ENCODE peak calls at places on chromosomes 6 and 20, in five cellular contexts. M, C, W, E and S are unnamed samples.

GRCh38 chr6:150747155-150747554 is 118.3 kb upstream of the MTHFD1L start:
- DNase-seq in M (no peak), E (no peak), C (no peak), W (no peak), S (no peak)

GRCh38 chr6:36940027-36940426 is 14.5 kb upstream of the PI16 start:
- DNase-seq in M (no peak), W (no peak), C (no peak), E (no peak), S (no peak)

GRCh38 chr6:161254126-161254753 is 19.6 kb downstream of the AGPAT4 start:
- DNase-seq in W (no peak), C (no peak), M (no peak), E (no peak), S (no peak)

GRCh38 chr6:121285041-121285440 is 49.2 kb downstream of the TBC1D32 start:
- DNase-seq in M (no peak), C (no peak), E (no peak), W (no peak), S (no peak)

GRCh38 chr20:22373164-22373895 is 211.0 kb downstream of the FOXA2 start:
- DNase-seq in M (no peak), E (no peak), W (no peak), C (no peak), S (no peak)

GRCh38 chr6:169289671-169290408 is 36.2 kb upstream of the THBS2 start:
- DNase-seq in C (no peak), M (no peak), W (no peak), E (peak; percentile 60), S (no peak)

GRCh38 chr6:113995632-113996031 is 24.7 kb upstream of the HDAC2 start:
- DNase-seq in E (peak; percentile 79), W (peak; percentile 84), C (peak; percentile 31), M (no peak), S (no peak)

GRCh38 chr6:45801471-45802289 is 214.0 kb downstream of the CLIC5 start:
- DNase-seq in M (no peak), E (no peak), C (no peak), W (no peak), S (no peak)

GRCh38 chr6:78995346-78995745 is 82.7 kb downstream of the PHIP start:
- DNase-seq in E (no peak), M (no peak), W (no peak), C (no peak), S (no peak)

GRCh38 chr6:75855047-75855446 is 106.0 kb downstream of the MYO6 start:
- DNase-seq in M (no peak), E (no peak), W (no peak), C (no peak), S (no peak)

GRCh38 chr6:143368426-143368825 is 82.1 kb downstream of the ADAT2 start:
- DNase-seq in M (no peak), W (no peak), C (no peak), E (no peak), S (no peak)

GRCh38 chr6:38262041-38262440 is 377.7 kb downstream of the BTBD9 start:
- DNase-seq in E (no peak), M (no peak), C (no peak), W (no peak), S (no peak)

GRCh38 chr20:4951299-4951698 is 50.0 kb downstream of the SLC23A2 start:
- DNase-seq in M (no peak), W (peak; percentile 52), C (no peak), E (peak; percentile 31), S (no peak)

GRCh38 chr20:61049684-61050083 is 202.4 kb upstream of the CDH4 start:
- DNase-seq in M (no peak), C (no peak), E (no peak), W (no peak), S (no peak)

GRCh38 chr6:125421853-125422252 is 120.1 kb upstream of the HDDC2 start:
- DNase-seq in W (no peak), C (no peak), E (peak; percentile 54), M (no peak), S (no peak)

GRCh38 chr6:100664274-100665040 is 199.7 kb upstream of the SIM1 start:
- DNase-seq in C (no peak), W (no peak), M (no peak), E (no peak), S (no peak)

GRCh38 chr6:151721141-151721540 is 86.3 kb upstream of the ESR1 start:
- DNase-seq in M (no peak), C (no peak), W (no peak), E (no peak), S (no peak)

GRCh38 chr6:36491378-36491965 is 48.7 kb downstream of the KCTD20 start:
- DNase-seq in M (no peak), E (no peak), C (no peak), W (no peak), S (no peak)

GRCh38 chr6:106060167-106060566 is 26.0 kb upstream of the PRDM1 start:
- DNase-seq in M (no peak), W (no peak), C (no peak), E (no peak), S (no peak)

GRCh38 chr20:63706852-63707557 is 771 bp downstream of the ARFRP1 start:
- DNase-seq in W (no peak), M (no peak), E (peak; percentile 46), C (no peak), S (peak; percentile 49)

GRCh38 chr20:29687438-29687837 is 1570.0 kb upstream of the DEFB115 start:
- DNase-seq in E (no peak), W (no peak), C (no peak), M (no peak), S (no peak)

GRCh38 chr20:25315418-25316210 is 67.7 kb downstream of the PYGB start:
- DNase-seq in C (no peak), E (no peak), W (no peak), M (no peak), S (no peak)

GRCh38 chr20:46916244-46916603 is 21.6 kb downstream of the EYA2 start:
- DNase-seq in C (no peak), M (no peak), E (no peak), W (no peak), S (no peak)

GRCh38 chr6:78300885-78301284 is 566.5 kb upstream of the IRAK1BP1 start:
- DNase-seq in E (no peak), M (no peak), C (no peak), W (no peak), S (no peak)

GRCh38 chr6:109475625-109476024 is 7.4 kb downstream of the ZBTB24 start:
- DNase-seq in W (no peak), M (no peak), C (no peak), E (no peak), S (no peak)

GRCh38 chr20:58017237-58017969 is 211.1 kb downstream of the ANKRD60 start:
- DNase-seq in M (no peak), E (peak; percentile 54), W (no peak), C (no peak), S (no peak)

GRCh38 chr6:67887747-67888545 is 747.1 kb upstream of the ADGRB3 start:
- DNase-seq in M (no peak), W (no peak), E (no peak), C (no peak), S (no peak)

GRCh38 chr20:48207505-48207904 is 422.2 kb upstream of the SULF2 start:
- DNase-seq in W (no peak), M (no peak), C (no peak), E (no peak), S (no peak)